ENCODE peak calls at places on chromosome 18, in ten cellular contexts. H is cardiac septum; T is effector memory CD8-positive, alpha-beta T cell; S is left ventricle myocardium superior; M is NCI-H1092 treated with DMSO at 0.1 percent for 48 hours; E is stimulated activated CD4-positive, alpha-beta T cell treated with anti-CD3 and anti-CD28 coated beads, TNF-alpha, amount 100 ng/mL, for 1 hour; U is choroid plexus epithelial cell; N is heart right ventricle; Q is EL; A is WERI-Rb-1. C is an unnamed sample.

GRCh38 chr18:32048507-32049091 is 30.0 kb downstream of the RNF125 start:
- DNase-seq in U (peak; percentile 93), S (peak; percentile 44), Q (peak; percentile 6), E (no peak), M (no peak), T (no peak), H (no peak), A (no peak), N (peak; percentile 35), C (no peak)

GRCh38 chr18:23586249-23587196 is at the start of gene NPC1:
- DNase-seq in S (peak; percentile 97), E (peak; percentile 84), T (peak; percentile 92), N (peak; percentile 95), Q (peak; percentile 98), M (peak; percentile 92), U (peak; percentile 97), A (peak; percentile 90), H (peak; percentile 97), C (peak; percentile 67)

GRCh38 chr18:59961086-59961485 is 61.3 kb downstream of the PMAIP1 start:
- DNase-seq in H (no peak), T (no peak), M (no peak), E (no peak), U (no peak), N (no peak), Q (no peak), S (no peak), A (no peak), C (no peak)

GRCh38 chr18:58559427-58560186 is 69.3 kb downstream of the ALPK2 start:
- DNase-seq in U (peak; percentile 44), H (no peak), T (no peak), A (no peak), E (no peak), Q (peak; percentile 46), S (no peak), N (no peak), M (no peak), C (no peak)

GRCh38 chr18:50806208-50806616 is 13.6 kb downstream of the MRO start:
- DNase-seq in E (no peak), T (no peak), H (no peak), M (no peak), U (peak; percentile 20), S (peak; percentile 33), Q (no peak), N (peak; percentile 17), A (peak; percentile 75), C (no peak)

GRCh38 chr18:47215554-47216138 is 35.8 kb downstream of the SKOR2 start:
- DNase-seq in M (peak; percentile 77), S (no peak), N (no peak), U (peak; percentile 88), T (no peak), A (peak; percentile 59), E (no peak), Q (peak; percentile 47), H (no peak), C (no peak)

GRCh38 chr18:62447652-62448051 is 75.2 kb upstream of the ZCCHC2 start:
- DNase-seq in E (no peak), M (no peak), N (no peak), Q (no peak), U (no peak), T (no peak), H (no peak), S (no peak), A (no peak), C (no peak)

GRCh38 chr18:1544016-1544415 is 639.3 kb downstream of the ADCYAP1 start:
- DNase-seq in E (no peak), T (no peak), H (no peak), A (no peak), U (no peak), S (no peak), Q (no peak), N (no peak), M (no peak), C (no peak)

GRCh38 chr18:64244571-64244970 is 95.7 kb upstream of the LINC00305 start:
- DNase-seq in E (no peak), T (no peak), M (peak; percentile 57), S (no peak), A (peak; percentile 58), H (no peak), U (peak; percentile 18), N (no peak), Q (no peak), C (no peak)

GRCh38 chr18:74946646-74947045 is 262.3 kb downstream of the PTGR3 start:
- DNase-seq in M (no peak), N (no peak), A (no peak), T (no peak), E (no peak), U (peak; percentile 56), Q (no peak), H (no peak), S (no peak), C (peak; percentile 28)